ENCODE peak calls at places on chromosomes 2 and 18, in four cellular contexts. J is fibroblast of lung; A is effector memory CD4-positive, alpha-beta T cell; S is H1. B is an unnamed sample. For H3K4me1 and H3K27me3, the result is how much of the 10 kb centered on the place peaks cover.

GRCh38 chr18:40878371-40878770 is 1076.7 kb upstream of the PIK3C3 start:
- DNase-seq in J (no peak), A (no peak), S (no peak), B (no peak)

GRCh38 chr2:26018184-26018716 is 15.6 kb upstream of the RAB10 start:
- DNase-seq in J (peak), S (no peak), A (no peak), B (peak)

GRCh38 chr2:33142874-33143273 is 196.1 kb downstream of the LTBP1 start:
- DNase-seq in J (no peak), A (no peak), S (no peak), B (no peak)

GRCh38 chr2:185188656-185189055 is 549.9 kb upstream of the FSIP2 start:
- DNase-seq in A (no peak), J (peak), S (no peak), B (no peak)

GRCh38 chr2:137802038-137802437 is 162.2 kb upstream of the HNMT start:
- DNase-seq in J (no peak), A (no peak), S (no peak), B (no peak)

GRCh38 chr18:30971338-30971956 is 71.1 kb downstream of the DSC3 start:
- DNase-seq in A (no peak), J (peak), S (no peak), B (no peak)

GRCh38 chr2:233247116-233247515 is 4.4 kb upstream of the ATG16L1 start:
- DNase-seq in J (no peak), A (no peak), S (no peak), B (no peak)

GRCh38 chr2:65292461-65293127 is 65.0 kb downstream of the ACTR2 start:
- DNase-seq in S (no peak), J (no peak), A (no peak), B (no peak)

GRCh38 chr2:102549027-102549426 is 70.3 kb upstream of the SLC9A2 start:
- DNase-seq in A (no peak), S (no peak), J (no peak), B (no peak)

GRCh38 chr18:40864846-40865245 is 1090.2 kb upstream of the PIK3C3 start:
- DNase-seq in A (no peak), J (peak), S (no peak), B (no peak)

GRCh38 chr2:201237486-201238241 is 22.7 kb upstream of the CASP8 start:
- DNase-seq in J (no peak), A (no peak), S (no peak), B (no peak)

GRCh38 chr18:5431836-5432575 is 111.8 kb downstream of the EPB41L3 start:
- DNase-seq in A (no peak), J (no peak), S (no peak), B (no peak)

GRCh38 chr2:159961005-159961404 is 101.4 kb downstream of the PLA2R1 start:
- DNase-seq in A (no peak), J (peak), S (no peak), B (peak)

GRCh38 chr2:141497262-141497661 is 633.6 kb downstream of the LRP1B start:
- DNase-seq in J (no peak), A (no peak), S (no peak), B (no peak)

GRCh38 chr2:133607679-133608078 is 39.4 kb upstream of the NCKAP5 start:
- DNase-seq in J (peak), S (no peak), A (no peak), B (peak)

GRCh38 chr2:5479265-5479928 is 212.8 kb upstream of the SOX11 start:
- DNase-seq in A (no peak), S (no peak), J (no peak), B (no peak)

GRCh38 chr2:72915907-72916742 is 1.2 kb upstream of the EMX1 start:
- DNase-seq in J (peak), A (no peak), S (no peak), B (peak)

GRCh38 chr18:60372598-60372997 is at the start of gene MC4R:
- DNase-seq in A (no peak), J (peak), S (no peak), B (peak)

GRCh38 chr18:8929381-8929780 is 173.1 kb upstream of the NDUFV2 start:
- DNase-seq in A (no peak), S (no peak), J (peak), B (no peak)

GRCh38 chr2:120879401-120880295 is 144.0 kb downstream of the GLI2 start:
- DNase-seq in J (peak), A (no peak), S (no peak), B (no peak)

GRCh38 chr2:120552800-120553471 is 182.7 kb upstream of the GLI2 start:
- DNase-seq in J (peak), A (no peak), S (peak), B (peak)

GRCh38 chr2:134232461-134232860 is 21.4 kb upstream of the MGAT5 start:
- DNase-seq in A (no peak), S (no peak), J (no peak), B (no peak)

GRCh38 chr2:163604941-163605555 is 130.8 kb downstream of the FIGN start:
- DNase-seq in A (no peak), J (peak), S (no peak), B (peak)

GRCh38 chr2:12262681-12263436 is 453.9 kb upstream of the TRIB2 start:
- DNase-seq in A (no peak), S (no peak), J (peak), B (peak)

GRCh38 chr2:18829331-18829902 is 240.0 kb upstream of the NT5C1B start:
- DNase-seq in A (no peak), S (no peak), J (peak), B (peak)

GRCh38 chr18:61666876-61667590 is 225.8 kb downstream of the RNF152 start:
- DNase-seq in S (no peak), J (no peak), A (no peak), B (no peak)

GRCh38 chr2:43906448-43907122 is 67.8 kb downstream of the ABCG8 start:
- DNase-seq in S (no peak), J (no peak), A (no peak), B (no peak)

GRCh38 chr2:26561918-26562810 is 79.0 kb downstream of the CIB4 start:
- DNase-seq in J (peak), S (no peak), A (no peak), B (no peak)

GRCh38 chr18:74064510-74064909 is 83.1 kb downstream of the FBXO15 start:
- DNase-seq in J (no peak), A (no peak), S (no peak), B (no peak)

GRCh38 chr18:23992119-23992940 is 22.2 kb upstream of the TTC39C start:
- DNase-seq in S (no peak), J (peak), A (peak), B (peak)
- H3K4me1 ChIP-seq in S (under half), J (under half), A (under half), B (under half)

DNA sequence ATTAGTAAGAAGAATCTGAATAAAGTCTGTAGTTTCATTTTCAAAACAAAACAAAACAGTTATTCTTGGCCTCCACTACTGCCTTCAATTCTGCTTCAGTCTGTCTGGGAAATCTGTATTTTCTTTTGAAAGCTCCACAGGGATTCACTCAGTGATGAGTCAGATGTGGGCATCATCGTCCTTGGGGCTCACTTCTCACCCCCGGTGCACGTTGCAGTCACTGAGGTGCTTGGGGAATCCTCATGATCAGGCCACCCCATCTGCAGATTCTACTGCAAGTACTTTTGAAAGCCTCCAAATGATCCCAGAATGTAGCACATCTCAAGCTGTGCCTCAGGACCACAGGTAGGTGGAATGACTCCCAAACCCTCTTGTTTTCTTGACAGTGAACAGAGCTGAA is 34.3 kb downstream of the LPIN2 start:
- DNase-seq in S (no peak), J (peak), A (peak), B (no peak)
- H3K27ac ChIP-seq in S (no peak), J (peak), A (peak), B (no peak)

GRCh38 chr2:240212425-240213225 is 72.2 kb upstream of the OTOS start:
- DNase-seq in J (no peak), S (no peak), A (no peak), B (no peak)

GRCh38 chr2:240210198-240210965 is 69.9 kb upstream of the OTOS start:
- DNase-seq in S (no peak), A (no peak), J (no peak), B (no peak)

GRCh38 chr2:240211598-240212424 is 71.4 kb upstream of the OTOS start:
- DNase-seq in S (no peak), J (no peak), A (no peak), B (no peak)

GRCh38 chr2:240209493-240209892 is 69.0 kb upstream of the OTOS start:
- DNase-seq in A (no peak), J (no peak), S (no peak), B (no peak)

GRCh38 chr2:240211096-240211495 is 70.6 kb upstream of the OTOS start:
- DNase-seq in A (no peak), J (no peak), S (no peak), B (no peak)
- H3K27me3 ChIP-seq in A (under half), J (under half), S (under half), B (under half)

GRCh38 chr2:9178110-9178904 is 28.3 kb upstream of the ASAP2 start:
- DNase-seq in S (no peak), J (peak), A (no peak), B (peak)

GRCh38 chr2:9178905-9179571 is 27.6 kb upstream of the ASAP2 start:
- DNase-seq in A (no peak), J (peak), S (no peak), B (peak)

GRCh38 chr2:9170458-9171130 is 36.0 kb upstream of the ASAP2 start:
- DNase-seq in J (no peak), A (no peak), S (no peak), B (no peak)

GRCh38 chr2:9179572-9180201 is 26.9 kb upstream of the ASAP2 start:
- DNase-seq in J (peak), S (no peak), A (no peak), B (peak)

GRCh38 chr2:9174771-9175441 is 31.7 kb upstream of the ASAP2 start:
- DNase-seq in A (no peak), J (peak), S (peak), B (peak)
- H3K4me1 ChIP-seq in A (under half), J (under half), S (under half), B (under half)

B was measured in foreskin keratinocyte.